ENCODE peak calls at places on chromosomes 1 and 21, in five cellular contexts. I is HCT116; Q is fibroblast of lung; W is stimulated activated CD8-positive, alpha-beta memory T cell treated with anti-CD3 and anti-CD28 coated beads, Interleukin-7, amount 100 ng/mL, for 1 hour; U is activated CD4-positive, CD25-positive, alpha-beta regulatory T cell treated with anti-CD3 and anti-CD28 coated beads, Interleukin-2, amount 50 U/mL, for 16 hours. H is an unnamed sample.

GRCh38 chr1:70993841-70994240 is 53.8 kb downstream of the PTGER3 start:
- DNase-seq in I (no peak), Q (no peak), W (no peak), U (no peak), H (no peak)

GRCh38 chr21:45899317-45900033 is 82.1 kb upstream of the COL6A1 start:
- DNase-seq in I (no peak), Q (no peak), W (no peak), U (no peak), H (no peak)

GRCh38 chr1:56068908-56069307 is 510.5 kb downstream of the PLPP3 start:
- DNase-seq in I (no peak), Q (peak; percentile 72), W (no peak), U (no peak), H (no peak)

GRCh38 chr1:226674892-226675719 is 64.0 kb downstream of the ITPKB start:
- DNase-seq in I (no peak), Q (no peak), W (peak; percentile 56), U (peak; percentile 61), H (no peak)

GRCh38 chr1:116504308-116505156 is 66.3 kb downstream of the CD58 start:
- DNase-seq in I (no peak), Q (peak; percentile 85), W (peak; percentile 69), U (peak; percentile 59), H (no peak)

GRCh38 chr1:25711555-25712298 is 88.3 kb upstream of the SELENON start:
- DNase-seq in I (no peak), Q (peak; percentile 45), W (no peak), U (peak; percentile 19), H (no peak)

GRCh38 chr1:16128338-16128741 is 27.5 kb downstream of the EPHA2 start:
- DNase-seq in I (no peak), Q (no peak), W (no peak), U (no peak), H (no peak)

GRCh38 chr1:25037174-25038074 is 107.3 kb upstream of the RUNX3 start:
- DNase-seq in I (peak; percentile 48), Q (peak; percentile 13), W (no peak), U (peak; percentile 46), H (peak; percentile 13)

GRCh38 chr1:45359882-45360513 is 19.8 kb upstream of the MUTYH start:
- DNase-seq in I (no peak), Q (peak; percentile 51), W (no peak), U (peak; percentile 23), H (no peak)

GRCh38 chr1:228090613-228091081 is 8.1 kb downstream of the ARF1 start:
- DNase-seq in I (no peak), Q (peak; percentile 17), W (no peak), U (no peak), H (no peak)

GRCh38 chr1:67201891-67202290 is 35.6 kb downstream of the IL23R start:
- DNase-seq in I (no peak), Q (peak; percentile 60), W (no peak), U (no peak), H (no peak)

GRCh38 chr1:240611619-240612490 is at the start of gene GREM2:
- DNase-seq in I (no peak), Q (peak; percentile 97), W (peak; percentile 1), U (no peak), H (no peak)

GRCh38 chr1:239722080-239722479 is 335.7 kb downstream of the CHRM3 start:
- DNase-seq in I (no peak), Q (no peak), W (no peak), U (no peak), H (no peak)

GRCh38 chr1:89351622-89352311 is 12.1 kb upstream of the GBP6 start:
- DNase-seq in I (no peak), Q (no peak), W (no peak), U (no peak), H (no peak)

GRCh38 chr1:26890467-26890796 is 349 bp upstream of the GPN2 start:
- DNase-seq in I (no peak), Q (no peak), W (no peak), U (no peak), H (no peak)

GRCh38 chr1:218878369-218878768 is 295.3 kb upstream of the LYPLAL1 start:
- DNase-seq in I (no peak), Q (peak; percentile 66), W (no peak), U (no peak), H (no peak)

GRCh38 chr1:173418107-173418985 is 58.8 kb upstream of the PRDX6 start:
- DNase-seq in I (no peak), Q (peak; percentile 77), W (no peak), U (no peak), H (no peak)

GRCh38 chr1:94044290-94044790 is 76.6 kb downstream of the ABCA4 start:
- DNase-seq in I (no peak), Q (no peak), W (no peak), U (no peak), H (no peak)

GRCh38 chr1:119626841-119627240 is 21.2 kb downstream of the ZNF697 start:
- DNase-seq in I (no peak), Q (peak; percentile 77), W (no peak), U (no peak), H (no peak)

GRCh38 chr1:206628916-206629315 is 6.4 kb upstream of the DYRK3 start:
- DNase-seq in I (no peak), Q (no peak), W (no peak), U (no peak), H (no peak)

GRCh38 chr1:48576565-48576964 is 104.6 kb upstream of the SPATA6 start:
- DNase-seq in I (no peak), Q (no peak), W (no peak), U (no peak), H (no peak)

GRCh38 chr1:212671342-212672031 is 28.2 kb downstream of the BATF3 start:
- DNase-seq in I (no peak), Q (peak; percentile 81), W (no peak), U (no peak), H (no peak)

GRCh38 chr1:9193226-9193625 is 41.3 kb upstream of the H6PD start:
- DNase-seq in I (no peak), Q (no peak), W (no peak), U (no peak), H (no peak)

GRCh38 chr1:41322835-41323234 is 38.4 kb upstream of the FOXO6 start:
- DNase-seq in I (no peak), Q (peak; percentile 23), W (no peak), U (no peak), H (peak; percentile 33)

GRCh38 chr1:226954337-226954736 is 14.2 kb downstream of the COQ8A start:
- DNase-seq in I (no peak), Q (no peak), W (no peak), U (no peak), H (no peak)

GRCh38 chr1:179129702-179130473 is 48.0 kb downstream of the TOR3A start:
- DNase-seq in I (no peak), Q (peak; percentile 36), W (no peak), U (no peak), H (no peak)

GRCh38 chr1:232393010-232393833 is 236.7 kb downstream of the SIPA1L2 start:
- DNase-seq in I (no peak), Q (peak; percentile 61), W (no peak), U (no peak), H (no peak)

GRCh38 chr1:15180945-15181523 is 27.5 kb downstream of the TMEM51 start:
- DNase-seq in I (no peak), Q (no peak), W (no peak), U (no peak), H (no peak)

GRCh38 chr1:54053745-54054437 is 483 bp downstream of the TCEANC2 start:
- DNase-seq in I (no peak), Q (no peak), W (no peak), U (no peak), H (no peak)

GRCh38 chr1:214344897-214345296 is 63.9 kb downstream of the SMYD2 start:
- DNase-seq in I (no peak), Q (no peak), W (no peak), U (no peak), H (no peak)

GRCh38 chr1:15718199-15718601 is 17.9 kb upstream of the SLC25A34 start:
- DNase-seq in I (no peak), Q (no peak), W (no peak), U (no peak), H (no peak)

GRCh38 chr1:175297291-175297690 is 104.7 kb upstream of the KIAA0040 start:
- DNase-seq in I (no peak), Q (no peak), W (no peak), U (no peak), H (no peak)

GRCh38 chr1:37475380-37476086 is 1.2 kb downstream of the ZC3H12A start:
- DNase-seq in I (no peak), Q (peak; percentile 45), W (no peak), U (no peak), H (no peak)

GRCh38 chr1:217076902-217077301 is 353.7 kb upstream of the ESRRG start:
- DNase-seq in I (no peak), Q (peak; percentile 83), W (no peak), U (no peak), H (no peak)

GRCh38 chr1:54255026-54255425 is 55.1 kb downstream of the MRPL37 start:
- DNase-seq in I (no peak), Q (peak; percentile 89), W (no peak), U (no peak), H (no peak)

GRCh38 chr1:229768232-229768631 is 142.2 kb downstream of the URB2 start:
- DNase-seq in I (no peak), Q (no peak), W (no peak), U (no peak), H (no peak)

GRCh38 chr1:31764307-31765040 is at the start of gene ADGRB2:
- DNase-seq in I (no peak), Q (no peak), W (no peak), U (no peak), H (no peak)

H was measured in Panc1.